ENCODE peak calls at places on chromosomes 11 and 22, in seven cellular contexts. O is Peyer's patch, Y is uterus, A is fibroblast of lung, S is AG10803, Z is K562, N is stomach. J is an unnamed sample.

GRCh38 chr11:73184953-73185671 is 33.0 kb upstream of the P2RY2 start:
- DNase-seq in O (peak; percentile 60), Y (no peak), S (peak; percentile 53), A (peak; percentile 39), N (peak; percentile 75), Z (peak; percentile 58), J (peak; percentile 77)

GRCh38 chr22:44191036-44191454 is 10.3 kb downstream of the PARVG start:
- DNase-seq in Y (no peak), Z (no peak), N (no peak), S (peak; percentile 24), A (peak; percentile 8), O (peak; percentile 23), J (no peak)

GRCh38 chr22:44828193-44828592 is 75.8 kb downstream of the ARHGAP8 start:
- DNase-seq in N (no peak), S (no peak), A (no peak), Y (no peak), O (no peak), Z (peak; percentile 75), J (no peak)

GRCh38 chr11:134725939-134726639 is 314.0 kb upstream of the B3GAT1 start:
- DNase-seq in N (peak; percentile 48), A (no peak), Y (no peak), O (no peak), Z (peak; percentile 55), S (no peak), J (peak; percentile 74)

GRCh38 chr11:34509336-34509902 is 4.2 kb downstream of the ELF5 start:
- DNase-seq in Z (no peak), Y (no peak), S (no peak), N (no peak), A (no peak), O (no peak), J (no peak)

GRCh38 chr11:6570691-6571427 is 32.6 kb downstream of the RRP8 start:
- DNase-seq in S (no peak), N (no peak), O (no peak), A (no peak), Z (no peak), Y (no peak), J (no peak)

GRCh38 chr11:44382118-44382517 is 72.2 kb upstream of the ALX4 start:
- DNase-seq in O (no peak), S (no peak), A (no peak), N (no peak), Y (no peak), Z (no peak), J (no peak)

GRCh38 chr11:57459112-57460016 is 964 bp upstream of the RTN4RL2 start:
- DNase-seq in A (no peak), O (no peak), S (no peak), Z (no peak), N (no peak), Y (no peak), J (no peak)

GRCh38 chr11:64864473-64865285 is 13.7 kb downstream of the EHD1 start:
- DNase-seq in N (no peak), Y (peak; percentile 90), O (peak; percentile 59), Z (peak; percentile 34), S (peak; percentile 94), A (peak; percentile 100), J (no peak)

GRCh38 chr11:15258433-15259350 is 144.0 kb downstream of the INSC start:
- DNase-seq in Y (no peak), S (peak; percentile 28), Z (no peak), A (peak; percentile 66), N (no peak), O (no peak), J (peak; percentile 73)

GRCh38 chr11:76631566-76632308 is 38.8 kb downstream of the LRRC32 start:
- DNase-seq in A (no peak), N (no peak), Z (no peak), O (no peak), S (no peak), Y (no peak), J (no peak)

GRCh38 chr22:30195245-30196140 is 51.1 kb downstream of the LIF start:
- DNase-seq in A (peak; percentile 25), Y (peak; percentile 46), Z (no peak), O (no peak), N (no peak), S (no peak), J (no peak)

GRCh38 chr11:45181595-45182550 is 35.4 kb downstream of the PRDM11 start:
- DNase-seq in O (no peak), N (no peak), Z (no peak), Y (no peak), S (no peak), A (no peak), J (no peak)

GRCh38 chr11:71325418-71326327 is 73.3 kb upstream of the SHANK2 start:
- DNase-seq in A (no peak), Y (no peak), O (no peak), Z (no peak), N (no peak), S (no peak), J (no peak)

GRCh38 chr11:71322861-71323582 is 70.6 kb upstream of the SHANK2 start:
- DNase-seq in S (no peak), Y (no peak), O (no peak), N (no peak), Z (no peak), A (no peak), J (no peak)

GRCh38 chr11:71324788-71325417 is 72.5 kb upstream of the SHANK2 start:
- DNase-seq in O (no peak), N (no peak), Y (no peak), A (no peak), S (no peak), Z (no peak), J (no peak)

GRCh38 chr11:71322192-71322735 is 69.9 kb upstream of the SHANK2 start:
- DNase-seq in Z (no peak), S (no peak), A (no peak), N (no peak), Y (no peak), O (no peak), J (no peak)

DNA sequence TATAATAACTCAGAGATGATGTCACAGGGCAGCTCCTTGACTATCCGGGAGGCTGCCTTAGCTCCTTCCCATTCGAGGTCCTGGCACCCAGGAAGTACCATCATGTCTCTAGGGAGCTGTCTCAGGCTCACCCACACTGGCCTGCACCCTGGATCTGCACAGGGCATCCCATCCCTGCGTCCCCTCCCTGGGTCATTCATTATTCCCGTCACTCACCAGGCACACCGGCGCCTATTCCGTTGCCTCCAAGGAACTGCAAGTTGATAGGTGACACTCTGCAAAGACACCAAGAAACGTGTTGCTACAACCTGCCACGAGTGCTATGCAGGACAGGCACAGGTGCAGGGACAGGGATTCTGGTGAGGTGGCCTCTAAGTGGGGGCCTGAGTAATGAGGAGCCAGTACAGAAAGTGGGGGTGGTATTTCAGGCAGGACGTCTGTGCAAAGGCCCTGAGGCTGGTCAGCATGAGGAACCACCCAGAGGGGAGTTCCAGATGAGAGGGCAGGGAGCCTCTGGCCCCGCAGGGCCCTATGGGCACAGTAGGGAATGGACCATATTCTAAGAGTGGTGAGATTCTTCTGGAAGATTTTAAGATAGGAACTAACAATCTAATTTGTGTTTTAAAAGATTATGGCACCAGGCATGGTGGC is 71.6 kb upstream of the SHANK2 start:
- DNase-seq in N (no peak), Z (no peak), O (no peak), S (no peak), Y (no peak), A (no peak), J (no peak)
- H3K4me3 ChIP-seq in N (no peak overlapping the region), Z (no peak overlapping the region), O (no peak overlapping the region), S (no peak overlapping the region), Y (no peak overlapping the region), A (no peak overlapping the region), J (no peak overlapping the region)

GRCh38 chr11:107018274-107018901 is at the start of gene GUCY1A2:
- DNase-seq in Y (peak; percentile 56), Z (no peak), N (no peak), S (no peak), A (peak; percentile 12), O (no peak), J (no peak)
- H3K4me3 ChIP-seq in Y (peak within 1 kb of the TSS; percentile 40), Z (peak within 1 kb of the TSS; percentile 33), N (peak within 1 kb of the TSS; percentile 58), S (peak within 1 kb of the TSS; percentile 57), A (peak within 1 kb of the TSS; percentile 32), O (peak within 1 kb of the TSS; percentile 50), J (peak within 1 kb of the TSS; percentile 49)

DNA sequence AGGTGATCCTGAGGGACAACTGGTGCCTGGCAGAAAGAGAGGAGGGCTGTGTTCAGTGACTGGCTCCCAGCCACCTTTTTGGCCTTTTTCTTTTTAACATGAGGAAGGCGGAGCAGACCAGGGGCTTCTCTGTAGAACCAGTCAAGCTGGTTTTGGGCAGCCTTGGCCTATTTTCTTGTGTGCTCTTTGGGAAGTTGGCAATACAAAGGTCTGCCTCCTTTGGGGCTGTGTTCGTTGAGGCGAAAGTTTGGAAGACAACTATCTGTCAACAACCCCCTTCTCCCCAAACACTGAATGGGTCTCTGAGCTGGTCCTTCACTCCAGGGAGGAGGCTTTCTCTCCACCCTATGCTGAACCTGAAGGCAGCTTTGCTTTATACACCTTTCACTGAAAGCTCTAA is 8.5 kb downstream of the MARK2 start:
- DNase-seq in Z (no peak), Y (no peak), O (no peak), S (no peak), A (no peak), N (peak; percentile 83), J (no peak)
- H3K4me3 ChIP-seq in Z (no peak overlapping the region), Y (no peak overlapping the region), O (no peak overlapping the region), S (no peak overlapping the region), A (no peak overlapping the region), N (no peak overlapping the region), J (no peak overlapping the region)

GRCh38 chr11:11584937-11585336 is 36.9 kb downstream of the GALNT18 start:
- DNase-seq in A (peak; percentile 47), S (no peak), N (no peak), Z (no peak), O (no peak), Y (no peak), J (no peak)
- H3K4me3 ChIP-seq in A (no peak overlapping the region), S (no peak overlapping the region), N (no peak overlapping the region), Z (no peak overlapping the region), O (no peak overlapping the region), Y (no peak overlapping the region), J (no peak overlapping the region)

GRCh38 chr22:47032956-47033647 is 270.7 kb downstream of the TBC1D22A start:
- DNase-seq in O (no peak), A (no peak), Z (no peak), Y (no peak), S (no peak), N (peak; percentile 62), J (peak; percentile 87)

GRCh38 chr22:47033648-47034000 is 271.2 kb downstream of the TBC1D22A start:
- DNase-seq in Z (no peak), S (no peak), Y (no peak), A (no peak), N (no peak), O (no peak), J (no peak)

GRCh38 chr22:47030881-47031627 is 268.6 kb downstream of the TBC1D22A start:
- DNase-seq in A (no peak), N (no peak), O (no peak), Y (no peak), S (peak; percentile 86), Z (peak; percentile 22), J (no peak)

GRCh38 chr22:47031628-47031915 is 269.1 kb downstream of the TBC1D22A start:
- DNase-seq in A (no peak), S (no peak), Z (no peak), N (no peak), Y (no peak), O (no peak), J (no peak)

GRCh38 chr22:47032091-47032943 is 269.9 kb downstream of the TBC1D22A start:
- DNase-seq in Z (no peak), N (peak; percentile 82), Y (no peak), A (no peak), O (no peak), S (no peak), J (peak; percentile 86)
- H3K4me3 ChIP-seq in Z (no peak overlapping the region), N (no peak overlapping the region), Y (no peak overlapping the region), A (no peak overlapping the region), O (no peak overlapping the region), S (no peak overlapping the region), J (no peak overlapping the region)